ENCODE peak calls at places on chromosomes 7 and 10, in four cellular contexts. One of them, this sample, is unnamed.

GRCh38 chr10:15642095-15642494 is 77.6 kb downstream of the ITGA8 start:
- DNase-seq in ELF-1: no peak
- DNase-seq in lower leg skin: no peak
- DNase-seq in activated CD8-positive, alpha-beta memory T cell treated with anti-CD3 and anti-CD28 coated beads for 48 hours: no peak
- DNase-seq in this sample: no peak

GRCh38 chr10:61877882-61878281 is 23.6 kb upstream of the ARID5B start:
- DNase-seq in activated CD8-positive, alpha-beta memory T cell treated with anti-CD3 and anti-CD28 coated beads for 48 hours: no peak
- DNase-seq in lower leg skin: no peak
- DNase-seq in ELF-1: no peak
- DNase-seq in this sample: no peak

GRCh38 chr7:44618754-44619153 is 12.3 kb downstream of the OGDH start:
- DNase-seq in ELF-1: peak
- DNase-seq in activated CD8-positive, alpha-beta memory T cell treated with anti-CD3 and anti-CD28 coated beads for 48 hours: no peak
- DNase-seq in lower leg skin: no peak
- DNase-seq in this sample: no peak

GRCh38 chr7:140153666-140154161 is 23.1 kb downstream of the KDM7A start:
- DNase-seq in activated CD8-positive, alpha-beta memory T cell treated with anti-CD3 and anti-CD28 coated beads for 48 hours: no peak
- DNase-seq in ELF-1: no peak
- DNase-seq in lower leg skin: no peak
- DNase-seq in this sample: no peak

GRCh38 chr10:85213493-85213892 is 885.1 kb downstream of the CCSER2 start:
- DNase-seq in activated CD8-positive, alpha-beta memory T cell treated with anti-CD3 and anti-CD28 coated beads for 48 hours: no peak
- DNase-seq in lower leg skin: no peak
- DNase-seq in ELF-1: peak
- DNase-seq in this sample: no peak

GRCh38 chr10:89217057-89217990 is 10.2 kb upstream of the CH25H start:
- DNase-seq in ELF-1: peak
- DNase-seq in lower leg skin: no peak
- DNase-seq in activated CD8-positive, alpha-beta memory T cell treated with anti-CD3 and anti-CD28 coated beads for 48 hours: peak
- DNase-seq in this sample: peak

GRCh38 chr10:113454341-113455061 is 98.4 kb upstream of the HABP2 start:
- DNase-seq in lower leg skin: peak
- DNase-seq in activated CD8-positive, alpha-beta memory T cell treated with anti-CD3 and anti-CD28 coated beads for 48 hours: no peak
- DNase-seq in ELF-1: peak
- DNase-seq in this sample: no peak

GRCh38 chr10:89153086-89153485 is 54.0 kb downstream of the CH25H start:
- DNase-seq in activated CD8-positive, alpha-beta memory T cell treated with anti-CD3 and anti-CD28 coated beads for 48 hours: no peak
- DNase-seq in lower leg skin: no peak
- DNase-seq in ELF-1: no peak
- DNase-seq in this sample: no peak

GRCh38 chr10:101573885-101574284 is 14.2 kb downstream of the POLL start:
- DNase-seq in activated CD8-positive, alpha-beta memory T cell treated with anti-CD3 and anti-CD28 coated beads for 48 hours: no peak
- DNase-seq in ELF-1: no peak
- DNase-seq in lower leg skin: no peak
- DNase-seq in this sample: no peak

GRCh38 chr10:63123963-63124362 is 9.2 kb upstream of the NRBF2 start:
- DNase-seq in activated CD8-positive, alpha-beta memory T cell treated with anti-CD3 and anti-CD28 coated beads for 48 hours: no peak
- DNase-seq in lower leg skin: peak
- DNase-seq in ELF-1: peak
- DNase-seq in this sample: no peak

GRCh38 chr10:104300002-104300735 is 31.2 kb downstream of the GSTO2 start:
- DNase-seq in activated CD8-positive, alpha-beta memory T cell treated with anti-CD3 and anti-CD28 coated beads for 48 hours: no peak
- DNase-seq in lower leg skin: peak
- DNase-seq in ELF-1: no peak
- DNase-seq in this sample: no peak

GRCh38 chr10:110420401-110421193 is 77.1 kb upstream of the DUSP5 start:
- DNase-seq in ELF-1: no peak
- DNase-seq in activated CD8-positive, alpha-beta memory T cell treated with anti-CD3 and anti-CD28 coated beads for 48 hours: no peak
- DNase-seq in lower leg skin: no peak
- DNase-seq in this sample: no peak

GRCh38 chr7:150317748-150318444 is 5.3 kb upstream of the LRRC61 start:
- DNase-seq in activated CD8-positive, alpha-beta memory T cell treated with anti-CD3 and anti-CD28 coated beads for 48 hours: no peak
- DNase-seq in ELF-1: no peak
- DNase-seq in lower leg skin: no peak
- DNase-seq in this sample: no peak

GRCh38 chr10:123512881-123513822 is 153.0 kb upstream of the GPR26 start:
- DNase-seq in ELF-1: no peak
- DNase-seq in lower leg skin: peak
- DNase-seq in activated CD8-positive, alpha-beta memory T cell treated with anti-CD3 and anti-CD28 coated beads for 48 hours: no peak
- DNase-seq in this sample: no peak

GRCh38 chr10:109820620-109821405 is 102.5 kb downstream of the XPNPEP1 start:
- DNase-seq in activated CD8-positive, alpha-beta memory T cell treated with anti-CD3 and anti-CD28 coated beads for 48 hours: no peak
- DNase-seq in ELF-1: no peak
- DNase-seq in lower leg skin: no peak
- DNase-seq in this sample: no peak

GRCh38 chr10:100531761-100532160 is 2.1 kb upstream of the NDUFB8 start:
- DNase-seq in ELF-1: no peak
- DNase-seq in lower leg skin: no peak
- DNase-seq in activated CD8-positive, alpha-beta memory T cell treated with anti-CD3 and anti-CD28 coated beads for 48 hours: no peak
- DNase-seq in this sample: no peak

GRCh38 chr7:6691609-6692106 is 15.1 kb downstream of the ZNF12 start:
- DNase-seq in lower leg skin: no peak
- DNase-seq in activated CD8-positive, alpha-beta memory T cell treated with anti-CD3 and anti-CD28 coated beads for 48 hours: no peak
- DNase-seq in ELF-1: peak
- DNase-seq in this sample: no peak

GRCh38 chr10:94112321-94112720 is 118.6 kb downstream of the PLCE1 start:
- DNase-seq in lower leg skin: no peak
- DNase-seq in activated CD8-positive, alpha-beta memory T cell treated with anti-CD3 and anti-CD28 coated beads for 48 hours: no peak
- DNase-seq in ELF-1: no peak
- DNase-seq in this sample: no peak

GRCh38 chr7:132410385-132410784 is 165.9 kb downstream of the PLXNA4 start:
- DNase-seq in activated CD8-positive, alpha-beta memory T cell treated with anti-CD3 and anti-CD28 coated beads for 48 hours: no peak
- DNase-seq in lower leg skin: no peak
- DNase-seq in ELF-1: no peak
- DNase-seq in this sample: no peak

GRCh38 chr10:15167411-15168295 is 840 bp downstream of the NMT2 start:
- DNase-seq in ELF-1: peak
- DNase-seq in activated CD8-positive, alpha-beta memory T cell treated with anti-CD3 and anti-CD28 coated beads for 48 hours: no peak
- DNase-seq in lower leg skin: peak
- DNase-seq in this sample: peak

This sample was measured in stimulated activated effector memory CD8-positive, alpha-beta T cell treated with anti-CD3 and anti-CD28 coated beads, Interleukin-12 subunit alpha, Interleukin-12 subunit beta, amount 100 ng/mL, for 72 hours.